ENCODE peak calls at places on chromosomes 1 and 21, in seven cellular contexts. G is astrocyte of the cerebellum, H is foreskin fibroblast, F is gastrocnemius medialis, I is fibroblast of mammary gland, J is lung, E is heart right ventricle. R is an unnamed sample.

GRCh38 chr1:247400685-247401084 is 15.3 kb upstream of the NLRP3 start:
- DNase-seq in G (no peak), H (no peak), F (no peak), I (no peak), J (no peak), E (no peak), R (no peak)

GRCh38 chr1:185650602-185651230 is 83.5 kb upstream of the HMCN1 start:
- DNase-seq in G (no peak), H (no peak), F (no peak), I (no peak), J (no peak), E (no peak), R (no peak)

GRCh38 chr1:224850446-224850845 is 79.0 kb upstream of the DNAH14 start:
- DNase-seq in G (no peak), H (no peak), F (no peak), I (no peak), J (no peak), E (no peak), R (no peak)

GRCh38 chr21:16942703-16943102 is 570.1 kb upstream of the CXADR start:
- DNase-seq in G (peak), H (peak), F (no peak), I (peak), J (no peak), E (no peak), R (no peak)

GRCh38 chr21:38440746-38441145 is 57.5 kb downstream of the ERG start:
- DNase-seq in G (peak), H (no peak), F (no peak), I (peak), J (no peak), E (no peak), R (peak)

GRCh38 chr21:26965567-26966359 is 1.1 kb downstream of the ADAMTS5 start:
- DNase-seq in G (no peak), H (peak), F (peak), I (peak), J (no peak), E (peak), R (no peak)

GRCh38 chr1:52055066-52055853 is at the start of gene TXNDC12:
- DNase-seq in G (peak), H (peak), F (peak), I (peak), J (peak), E (peak), R (peak)

GRCh38 chr1:17998889-17999288 is 108.7 kb upstream of the IGSF21 start:
- DNase-seq in G (no peak), H (no peak), F (no peak), I (no peak), J (no peak), E (no peak), R (no peak)

GRCh38 chr1:23544444-23545389 is 13.7 kb upstream of the E2F2 start:
- DNase-seq in G (peak), H (peak), F (peak), I (peak), J (peak), E (peak), R (no peak)

GRCh38 chr1:26700711-26701110 is 4.9 kb downstream of the ARID1A start:
- DNase-seq in G (no peak), H (peak), F (peak), I (peak), J (no peak), E (no peak), R (no peak)

GRCh38 chr21:32256873-32257620 is 21.8 kb downstream of the MIS18A start:
- DNase-seq in G (peak), H (peak), F (peak), I (peak), J (peak), E (peak), R (peak)

GRCh38 chr1:28965271-28965870 is 51.0 kb downstream of the EPB41 start:
- DNase-seq in G (no peak), H (no peak), F (no peak), I (no peak), J (no peak), E (no peak), R (no peak)

GRCh38 chr1:165403835-165404482 is 41.0 kb downstream of the RXRG start:
- DNase-seq in G (no peak), H (peak), F (peak), I (no peak), J (peak), E (no peak), R (no peak)

GRCh38 chr1:29122662-29122986 is 1.1 kb downstream of the TMEM200B start:
- DNase-seq in G (peak), H (peak), F (peak), I (peak), J (no peak), E (peak), R (no peak)

GRCh38 chr1:208595745-208596144 is 351.6 kb upstream of the PLXNA2 start:
- DNase-seq in G (peak), H (peak), F (no peak), I (peak), J (no peak), E (no peak), R (peak)

GRCh38 chr1:59487335-59488031 is 190.6 kb downstream of the FGGY start:
- DNase-seq in G (no peak), H (peak), F (no peak), I (peak), J (no peak), E (no peak), R (no peak)

GRCh38 chr1:57860333-57860732 is 436.5 kb upstream of the DAB1 start:
- DNase-seq in G (no peak), H (no peak), F (no peak), I (no peak), J (no peak), E (no peak), R (no peak)

GRCh38 chr1:92484171-92484471 is 2.6 kb downstream of the GFI1 start:
- DNase-seq in G (no peak), H (no peak), F (no peak), I (no peak), J (no peak), E (no peak), R (no peak)

GRCh38 chr1:92486251-92487077 is at the start of gene GFI1:
- DNase-seq in G (no peak), H (peak), F (no peak), I (no peak), J (peak), E (peak), R (no peak)

GRCh38 chr1:92484472-92485373 is 2.0 kb downstream of the GFI1 start:
- DNase-seq in G (no peak), H (peak), F (no peak), I (no peak), J (peak), E (peak), R (no peak)

GRCh38 chr1:92487078-92487605 is 417 bp upstream of the GFI1 start:
- DNase-seq in G (no peak), H (no peak), F (no peak), I (no peak), J (no peak), E (no peak), R (no peak)

GRCh38 chr1:92485374-92486250 is 1.1 kb downstream of the GFI1 start:
- DNase-seq in G (no peak), H (peak), F (no peak), I (no peak), J (peak), E (peak), R (no peak)
- TF ChIP-seq CTCF in G (peak), H (no peak), F (peak), I (no peak), J (peak), E (no peak), R (no peak)

DNA sequence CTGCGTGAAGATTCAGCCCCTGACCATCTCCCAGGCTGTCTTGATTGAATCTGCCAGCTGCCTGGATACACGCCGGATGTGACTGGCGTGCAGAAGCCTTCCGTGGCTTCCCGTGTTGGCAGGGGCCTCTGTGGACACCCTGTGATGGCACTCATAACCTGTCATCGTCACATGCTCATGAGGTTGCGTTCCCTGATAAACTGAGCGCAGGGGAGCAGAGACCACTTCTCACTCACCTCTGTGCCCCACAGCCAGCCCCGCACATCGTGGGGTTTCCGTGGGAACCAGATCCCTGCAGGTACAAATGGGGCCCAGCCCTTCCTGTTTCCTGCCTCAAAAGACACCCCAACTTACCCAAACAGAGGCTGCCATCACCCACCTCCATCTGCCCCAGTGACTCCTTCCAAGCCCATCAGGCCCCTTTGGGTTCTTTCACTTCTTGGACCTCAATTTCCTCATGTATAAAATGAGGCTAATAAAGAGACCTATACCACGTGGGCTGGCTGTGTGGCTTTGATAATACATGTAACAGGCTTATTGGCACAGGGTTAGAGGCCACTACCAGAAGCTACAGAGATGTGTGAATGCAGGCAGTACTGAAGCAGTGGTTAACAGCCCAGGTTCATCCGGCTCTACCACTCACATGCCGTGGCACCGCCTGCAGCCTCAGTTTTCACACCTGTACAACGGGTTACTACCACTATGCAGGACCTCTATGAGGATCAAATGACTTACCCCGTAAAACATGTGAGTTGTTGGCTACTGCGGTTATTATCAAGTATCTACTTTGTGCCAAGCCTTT is 23.6 kb downstream of the HTR6 start:
- DNase-seq in G (no peak), H (no peak), F (no peak), I (no peak), J (no peak), E (no peak), R (no peak)
- H3K4me3 ChIP-seq in G (no peak), H (no peak), F (no peak), I (no peak), J (no peak), E (no peak), R (no peak)

GRCh38 chr1:160001440-160001839 is 30.4 kb downstream of the PIGM start:
- DNase-seq in G (no peak), H (no peak), F (no peak), I (no peak), J (no peak), E (no peak), R (no peak)

GRCh38 chr1:160004001-160004400 is 27.8 kb downstream of the PIGM start:
- DNase-seq in G (no peak), H (no peak), F (no peak), I (no peak), J (no peak), E (no peak), R (no peak)

GRCh38 chr1:159994896-159995295 is 36.9 kb downstream of the PIGM start:
- DNase-seq in G (no peak), H (no peak), F (no peak), I (no peak), J (no peak), E (no peak), R (no peak)

GRCh38 chr1:159996653-159997052 is 35.1 kb downstream of the PIGM start:
- DNase-seq in G (peak), H (peak), F (no peak), I (peak), J (peak), E (no peak), R (peak)

GRCh38 chr1:159999204-159999603 is 32.6 kb downstream of the PIGM start:
- DNase-seq in G (no peak), H (no peak), F (no peak), I (peak), J (no peak), E (no peak), R (no peak)
- TF ChIP-seq CTCF in G (no peak), H (no peak), F (no peak), I (no peak), J (no peak), E (no peak), R (no peak)

DNA sequence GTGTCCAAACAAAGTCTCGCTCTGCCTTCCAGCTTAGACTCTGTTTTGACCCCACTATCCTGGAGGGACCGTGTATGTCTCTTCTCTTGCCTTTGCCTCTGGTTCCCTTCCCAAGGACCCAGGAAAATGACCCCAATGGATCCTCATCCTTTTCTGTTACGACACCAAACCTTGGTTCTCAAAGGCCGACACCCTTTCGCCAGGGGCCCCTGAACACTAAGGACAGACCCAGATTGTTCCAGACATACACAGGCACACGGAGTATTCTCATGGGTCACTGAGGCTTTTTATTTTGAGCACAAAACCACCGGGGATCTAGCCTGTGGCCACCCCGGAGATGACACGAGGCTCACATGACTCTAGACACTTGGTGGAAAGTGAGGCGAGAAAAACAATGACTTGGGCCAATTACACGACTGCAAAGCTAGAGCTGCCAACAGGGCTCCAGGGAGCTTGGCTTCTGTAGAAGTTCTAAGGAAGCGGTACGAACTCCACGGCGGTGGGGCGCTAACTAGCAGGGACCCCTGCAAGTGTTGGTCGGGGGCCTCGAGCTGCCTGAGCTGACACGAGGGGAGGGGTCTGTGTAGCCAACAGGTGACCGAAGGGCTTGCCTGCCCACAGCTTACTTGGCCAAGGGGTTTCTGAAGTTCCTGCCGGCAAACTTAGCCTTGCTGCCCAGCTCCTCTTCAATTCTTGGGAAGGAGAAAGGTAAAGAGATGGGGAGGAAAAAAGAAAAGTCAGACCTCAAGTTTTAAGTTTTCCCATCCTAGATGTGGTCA is 17.6 kb downstream of the ENO1 start:
- DNase-seq in G (no peak), H (no peak), F (no peak), I (no peak), J (no peak), E (no peak), R (no peak)
- H3K4me3 ChIP-seq in G (no peak), H (no peak), F (no peak), I (no peak), J (no peak), E (no peak), R (no peak)

DNA sequence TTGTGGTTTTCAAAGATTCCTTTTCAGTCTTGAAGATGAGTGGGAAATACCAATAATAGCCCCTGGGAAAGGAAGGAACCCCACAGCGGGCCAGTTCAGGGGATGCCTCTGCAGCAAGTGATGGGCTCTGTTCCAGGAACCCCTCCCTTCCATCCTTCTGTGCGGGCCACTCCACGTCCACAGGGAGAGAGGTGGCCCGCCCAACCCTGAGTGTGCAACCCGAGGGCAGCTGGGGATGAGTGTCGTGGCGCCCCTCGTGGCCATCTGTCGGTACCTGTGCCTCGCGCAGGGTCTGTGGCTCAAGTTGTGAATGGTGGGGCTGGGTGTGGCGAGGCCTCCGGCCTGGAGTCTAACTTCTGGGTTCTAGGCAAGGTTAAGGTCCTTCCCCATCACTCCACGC is 65.6 kb downstream of the TLR5 start:
- DNase-seq in G (no peak), H (no peak), F (no peak), I (no peak), J (no peak), E (peak), R (no peak)
- TF ChIP-seq CTCF in G (no peak), H (no peak), F (peak), I (no peak), J (no peak), E (peak), R (no peak)

R was measured in AG04449.